ENCODE peak calls at places on chromosomes 13 and 19, in four cellular contexts. P is NCI-H1417 treated with DMSO at 0.1 percent for 48 hours, V is ACHN, H is substantia nigra. B is an unnamed sample.

GRCh38 chr13:48819889-48820288 is 155.8 kb upstream of the FNDC3A start:
- DNase-seq in P (no peak), V (no peak), H (no peak), B (no peak)

GRCh38 chr13:28534210-28534609 is 39.3 kb upstream of the FLT1 start:
- DNase-seq in H (no peak), V (no peak), P (no peak), B (no peak)

GRCh38 chr13:102277286-102277685 is 124.6 kb downstream of the FGF14 start:
- DNase-seq in P (no peak), H (no peak), V (no peak), B (no peak)

GRCh38 chr13:31042084-31042483 is 109.6 kb downstream of the TEX26 start:
- DNase-seq in H (no peak), P (no peak), V (no peak), B (no peak)

GRCh38 chr13:100674363-100674847 is at the start of gene TMTC4:
- DNase-seq in V (no peak), H (no peak), P (no peak), B (peak; percentile 38)

GRCh38 chr19:8307400-8307964 is 676 bp downstream of the CD320 start:
- DNase-seq in H (no peak), P (no peak), V (no peak), B (no peak)

GRCh38 chr13:109333893-109334651 is 452.3 kb downstream of the IRS2 start:
- DNase-seq in P (no peak), V (no peak), H (no peak), B (no peak)

GRCh38 chr19:31351212-31352193 is 2.3 kb upstream of the TSHZ3 start:
- DNase-seq in V (peak; percentile 55), H (no peak), P (no peak), B (no peak)

GRCh38 chr19:23183251-23183650 is 66.4 kb downstream of the ZNF730 start:
- DNase-seq in P (no peak), V (no peak), H (no peak), B (no peak)

GRCh38 chr13:52599853-52600603 is 42.2 kb upstream of the HNRNPA1L2 start:
- DNase-seq in H (peak; percentile 69), V (no peak), P (peak; percentile 47), B (peak; percentile 42)

GRCh38 chr13:60617863-60618733 is 221.1 kb downstream of the TDRD3 start:
- DNase-seq in V (peak; percentile 14), H (no peak), P (no peak), B (peak; percentile 30)

GRCh38 chr13:51562011-51562671 is 22.1 kb upstream of the WDFY2 start:
- DNase-seq in V (no peak), P (no peak), H (no peak), B (peak; percentile 38)

GRCh38 chr13:89199138-89199537 is 1528.0 kb downstream of the SLITRK5 start:
- DNase-seq in P (peak; percentile 73), H (no peak), V (no peak), B (no peak)

GRCh38 chr13:46165485-46166220 is 16.3 kb downstream of the LCP1 start:
- DNase-seq in V (peak; percentile 24), H (no peak), P (no peak), B (no peak)

GRCh38 chr13:98998831-98999634 is 21.2 kb upstream of the DOCK9 start:
- DNase-seq in V (no peak), P (no peak), H (no peak), B (no peak)

GRCh38 chr19:40686882-40687524 is 3.4 kb downstream of the NUMBL start:
- DNase-seq in H (no peak), V (no peak), P (no peak), B (no peak)

GRCh38 chr19:13834308-13834790 is 39.1 kb downstream of the ZSWIM4 start:
- DNase-seq in P (no peak), H (no peak), V (peak; percentile 38), B (no peak)

GRCh38 chr13:106047859-106048258 is 487.6 kb downstream of the EFNB2 start:
- DNase-seq in P (no peak), V (no peak), H (no peak), B (no peak)

GRCh38 chr19:5037936-5038335 is 69.0 kb downstream of the KDM4B start:
- DNase-seq in V (no peak), P (no peak), H (no peak), B (no peak)

GRCh38 chr19:16595097-16595496 is 22.9 kb upstream of the SLC35E1 start:
- DNase-seq in H (no peak), V (no peak), P (no peak), B (no peak)

GRCh38 chr19:39874404-39874803 is 28.2 kb upstream of the FBL start:
- DNase-seq in H (no peak), V (no peak), P (no peak), B (no peak)